ENCODE peak calls at places on chromosomes 2 and 18, in four cellular contexts. One of them, this sample, is unnamed.

GRCh38 chr2:23215016-23215415 is 170.0 kb upstream of the KLHL29 start:
- DNase-seq in HCT116: no peak
- DNase-seq in HepG2: no peak
- DNase-seq in K562: no peak
- DNase-seq in this sample: no peak

GRCh38 chr18:46051731-46052461 is 20.2 kb downstream of the PSTPIP2 start:
- DNase-seq in HCT116: no peak
- DNase-seq in HepG2: peak; percentile 98
- DNase-seq in K562: no peak
- DNase-seq in this sample: no peak

GRCh38 chr2:215951558-215951957 is 61.8 kb downstream of the MREG start:
- DNase-seq in HCT116: no peak
- DNase-seq in HepG2: peak; percentile 76
- DNase-seq in K562: no peak
- DNase-seq in this sample: no peak

GRCh38 chr2:180573951-180574350 is 406.5 kb upstream of the UBE2E3 start:
- DNase-seq in HCT116: peak; percentile 72
- DNase-seq in HepG2: no peak
- DNase-seq in K562: no peak
- DNase-seq in this sample: no peak

GRCh38 chr2:86078801-86079545 is 26.7 kb downstream of the POLR1A start:
- DNase-seq in HCT116: no peak
- DNase-seq in HepG2: no peak
- DNase-seq in K562: peak; percentile 32
- DNase-seq in this sample: peak; percentile 31

GRCh38 chr2:61356958-61357350 is 113.9 kb downstream of the USP34 start:
- DNase-seq in HCT116: no peak
- DNase-seq in HepG2: no peak
- DNase-seq in K562: no peak
- DNase-seq in this sample: no peak

GRCh38 chr18:64405161-64405560 is 256.3 kb upstream of the LINC00305 start:
- DNase-seq in HCT116: no peak
- DNase-seq in HepG2: no peak
- DNase-seq in K562: no peak
- DNase-seq in this sample: no peak

GRCh38 chr2:150542692-150543091 is 55.2 kb upstream of the RND3 start:
- DNase-seq in HCT116: no peak
- DNase-seq in HepG2: no peak
- DNase-seq in K562: no peak
- DNase-seq in this sample: no peak

GRCh38 chr2:3463914-3464313 is 55.4 kb downstream of the ADI1 start:
- DNase-seq in HCT116: no peak
- DNase-seq in HepG2: no peak
- DNase-seq in K562: no peak
- DNase-seq in this sample: no peak

GRCh38 chr2:145654746-145655145 is 1134.8 kb upstream of the ZEB2 start:
- DNase-seq in HCT116: no peak
- DNase-seq in HepG2: no peak
- DNase-seq in K562: no peak
- DNase-seq in this sample: no peak

GRCh38 chr2:28716265-28716865 is 35.3 kb upstream of the PPP1CB start:
- DNase-seq in HCT116: peak; percentile 64
- DNase-seq in HepG2: peak; percentile 47
- DNase-seq in K562: peak; percentile 51
- DNase-seq in this sample: peak; percentile 67

GRCh38 chr18:34709631-34710429 is at the start of gene DTNA:
- DNase-seq in HCT116: no peak
- DNase-seq in HepG2: no peak
- DNase-seq in K562: no peak
- DNase-seq in this sample: peak; percentile 18

GRCh38 chr2:26911911-26912861 is 58.3 kb upstream of the MAPRE3 start:
- DNase-seq in HCT116: no peak
- DNase-seq in HepG2: no peak
- DNase-seq in K562: no peak
- DNase-seq in this sample: peak; percentile 83

GRCh38 chr2:133760366-133760765 is 192.1 kb upstream of the NCKAP5 start:
- DNase-seq in HCT116: no peak
- DNase-seq in HepG2: no peak
- DNase-seq in K562: no peak
- DNase-seq in this sample: no peak

GRCh38 chr2:18435425-18436037 is 124.9 kb downstream of the RDH14 start:
- DNase-seq in HCT116: peak; percentile 52
- DNase-seq in HepG2: peak; percentile 58
- DNase-seq in K562: peak; percentile 63
- DNase-seq in this sample: peak; percentile 21
- TF ChIP-seq ELF1 in HCT116: no peak
- TF ChIP-seq ELF1 in HepG2: no peak
- TF ChIP-seq ELF1 in K562: no peak
- TF ChIP-seq ELF1 in this sample: no peak

GRCh38 chr2:10004401-10004800 is 38.9 kb upstream of the KLF11 start:
- DNase-seq in HCT116: no peak
- DNase-seq in HepG2: no peak
- DNase-seq in K562: no peak
- DNase-seq in this sample: no peak
- TF ChIP-seq ELF1 in HCT116: no peak
- TF ChIP-seq ELF1 in HepG2: no peak
- TF ChIP-seq ELF1 in K562: no peak
- TF ChIP-seq ELF1 in this sample: no peak

GRCh38 chr2:241896746-241897201 is 27.2 kb downstream of the RTP5 start:
- DNase-seq in HCT116: no peak
- DNase-seq in HepG2: no peak
- DNase-seq in K562: no peak
- DNase-seq in this sample: peak; percentile 22

GRCh38 chr2:241895427-241895731 is 25.9 kb downstream of the RTP5 start:
- DNase-seq in HCT116: no peak
- DNase-seq in HepG2: no peak
- DNase-seq in K562: no peak
- DNase-seq in this sample: no peak

GRCh38 chr2:241895732-241896641 is 26.5 kb downstream of the RTP5 start:
- DNase-seq in HCT116: no peak
- DNase-seq in HepG2: no peak
- DNase-seq in K562: no peak
- DNase-seq in this sample: peak; percentile 44

GRCh38 chr2:241898681-241899270 is 29.2 kb downstream of the RTP5 start:
- DNase-seq in HCT116: no peak
- DNase-seq in HepG2: no peak
- DNase-seq in K562: no peak
- DNase-seq in this sample: peak; percentile 19

DNA sequence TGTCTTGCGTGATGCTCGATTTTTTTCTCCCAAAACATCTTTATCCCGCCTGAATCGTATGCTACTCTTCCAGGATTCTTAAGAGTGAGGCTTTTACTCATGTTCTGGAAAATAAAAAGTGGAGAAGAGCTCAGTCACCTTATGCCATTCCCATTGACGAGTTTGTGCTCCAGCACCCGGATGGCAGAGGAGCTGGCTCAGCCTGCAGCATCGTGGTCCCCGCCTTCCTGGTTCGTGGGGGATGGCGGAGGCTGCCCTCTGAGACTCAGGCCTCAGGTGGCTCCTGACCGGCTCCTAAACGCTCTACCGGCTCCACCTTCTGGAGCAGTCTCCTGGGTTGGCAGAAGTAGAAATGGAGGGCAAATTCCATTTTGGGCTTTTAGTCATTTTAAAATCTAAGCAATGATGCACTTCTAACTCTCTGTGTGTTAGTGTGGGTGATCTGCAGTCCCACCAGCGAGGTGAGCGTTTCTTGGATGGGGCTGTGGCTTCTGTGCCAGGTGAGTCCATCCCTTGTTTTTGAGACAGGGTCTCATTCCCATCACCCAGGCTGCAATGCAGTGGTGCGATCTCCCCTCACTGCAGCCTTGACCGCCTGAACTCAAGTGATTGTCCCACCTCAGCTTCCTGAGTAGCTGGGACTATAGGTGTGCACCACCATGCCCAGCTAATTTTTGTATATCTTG is 27.8 kb downstream of the RTP5 start:
- DNase-seq in HCT116: no peak
- DNase-seq in HepG2: no peak
- DNase-seq in K562: no peak
- DNase-seq in this sample: peak; percentile 10
- TF ChIP-seq ELF1 in HCT116: no peak
- TF ChIP-seq ELF1 in HepG2: no peak
- TF ChIP-seq ELF1 in K562: no peak
- TF ChIP-seq ELF1 in this sample: no peak

GRCh38 chr2:13005761-13006336 is 289.1 kb downstream of the TRIB2 start:
- DNase-seq in HCT116: no peak
- DNase-seq in HepG2: no peak
- DNase-seq in K562: no peak
- DNase-seq in this sample: no peak
- TF ChIP-seq ELF1 in HCT116: no peak
- TF ChIP-seq ELF1 in HepG2: no peak
- TF ChIP-seq ELF1 in K562: no peak
- TF ChIP-seq ELF1 in this sample: no peak

DNA sequence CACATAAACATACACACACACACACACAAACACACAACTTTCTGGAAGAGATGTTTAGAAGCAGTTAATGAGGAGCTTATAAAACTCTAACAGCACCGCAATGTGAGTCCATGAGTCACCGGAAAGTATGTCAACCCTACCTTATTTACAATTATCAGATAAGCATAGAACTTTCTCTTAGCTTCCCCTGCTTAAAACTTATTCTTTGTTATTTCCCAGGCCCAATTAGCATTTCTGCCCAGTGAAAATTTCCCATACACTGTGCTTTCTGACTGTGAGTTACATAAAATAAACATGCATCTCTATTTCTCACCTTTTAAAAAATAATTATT is 737.6 kb downstream of the LRP1B start:
- DNase-seq in HCT116: no peak
- DNase-seq in HepG2: no peak
- DNase-seq in K562: no peak
- DNase-seq in this sample: no peak
- TF ChIP-seq ELF1 in HCT116: no peak
- TF ChIP-seq ELF1 in HepG2: no peak
- TF ChIP-seq ELF1 in K562: no peak
- TF ChIP-seq ELF1 in this sample: no peak

GRCh38 chr2:50995610-50996009 is 36.3 kb downstream of the NRXN1 start:
- DNase-seq in HCT116: no peak
- DNase-seq in HepG2: no peak
- DNase-seq in K562: no peak
- DNase-seq in this sample: no peak
- TF ChIP-seq ELF1 in HCT116: no peak
- TF ChIP-seq ELF1 in HepG2: no peak
- TF ChIP-seq ELF1 in K562: no peak
- TF ChIP-seq ELF1 in this sample: no peak

GRCh38 chr2:109703076-109703475 is 88.9 kb downstream of the SOWAHC start:
- DNase-seq in HCT116: no peak
- DNase-seq in HepG2: no peak
- DNase-seq in K562: no peak
- DNase-seq in this sample: no peak
- TF ChIP-seq ELF1 in HCT116: no peak
- TF ChIP-seq ELF1 in HepG2: no peak
- TF ChIP-seq ELF1 in K562: no peak
- TF ChIP-seq ELF1 in this sample: no peak